ENCODE peak calls at places on chromosome 6, in six cellular contexts. Y is NAMALWA, Z is T follicular helper cell, Q is NCI-H2171 treated with DMSO at 0.1 percent for 48 hours, V is HFF-Myc, C is endodermal cell. O is an unnamed sample.

GRCh38 chr6:13098006-13098405 is 230.3 kb downstream of the TBC1D7 start:
- DNase-seq in Y (no peak), Z (no peak), Q (no peak), V (no peak), C (no peak), O (no peak)

GRCh38 chr6:136486357-136486756 is 63.9 kb downstream of the MAP7 start:
- DNase-seq in Y (no peak), Z (no peak), Q (no peak), V (no peak), C (no peak), O (no peak)

GRCh38 chr6:136201735-136202134 is 48.4 kb downstream of the MTFR2 start:
- DNase-seq in Y (no peak), Z (no peak), Q (no peak), V (no peak), C (no peak), O (peak; percentile 18)

GRCh38 chr6:16760536-16761468 is at the start of gene ATXN1:
- DNase-seq in Y (peak; percentile 57), Z (peak; percentile 46), Q (no peak), V (no peak), C (peak; percentile 81), O (peak; percentile 37)

GRCh38 chr6:2763345-2763841 is 1.8 kb upstream of the WRNIP1 start:
- DNase-seq in Y (no peak), Z (no peak), Q (no peak), V (no peak), C (no peak), O (no peak)

GRCh38 chr6:43972179-43972914 is 154.9 kb downstream of the MRPL14 start:
- DNase-seq in Y (no peak), Z (no peak), Q (no peak), V (no peak), C (peak; percentile 43), O (no peak)

GRCh38 chr6:139839506-139840156 is 465.2 kb upstream of the CITED2 start:
- DNase-seq in Y (no peak), Z (no peak), Q (no peak), V (no peak), C (no peak), O (no peak)

GRCh38 chr6:105424177-105424783 is 21.4 kb upstream of the PREP start:
- DNase-seq in Y (peak; percentile 82), Z (peak; percentile 33), Q (peak; percentile 67), V (no peak), C (peak; percentile 91), O (peak; percentile 28)

GRCh38 chr6:148500402-148500801 is 157.8 kb downstream of the SASH1 start:
- DNase-seq in Y (no peak), Z (no peak), Q (no peak), V (no peak), C (no peak), O (no peak)

GRCh38 chr6:43871284-43871683 is 101.3 kb downstream of the VEGFA start:
- DNase-seq in Y (no peak), Z (no peak), Q (no peak), V (no peak), C (no peak), O (no peak)

GRCh38 chr6:102381203-102381602 is 987.7 kb downstream of the GRIK2 start:
- DNase-seq in Y (no peak), Z (no peak), Q (no peak), V (no peak), C (no peak), O (no peak)

O was measured in T-helper 2 cell.